ENCODE peak calls at places on chromosomes 11 and 22, in four cellular contexts. One of them, this sample, is unnamed.
A peak's percentile ranks its signal among the peaks of the same experiment; 100 is the strongest.

GRCh38 chr11:82462588-82462987 is 271.1 kb downstream of the FAM181B start:
- DNase-seq in dorsolateral prefrontal cortex: no peak
- DNase-seq in endodermal cell: no peak
- DNase-seq in DMS153: no peak
- DNase-seq in this sample: no peak

GRCh38 chr11:27234043-27234668 is 128.9 kb downstream of the CCDC34 start:
- DNase-seq in endodermal cell: no peak
- DNase-seq in dorsolateral prefrontal cortex: no peak
- DNase-seq in DMS153: peak; percentile 75
- DNase-seq in this sample: peak; percentile 13

GRCh38 chr11:19290356-19290755 is 49.6 kb upstream of the E2F8 start:
- DNase-seq in DMS153: no peak
- DNase-seq in dorsolateral prefrontal cortex: no peak
- DNase-seq in endodermal cell: no peak
- DNase-seq in this sample: no peak

GRCh38 chr11:2781413-2782274 is 81.8 kb upstream of the KCNQ1OT1 start:
- DNase-seq in dorsolateral prefrontal cortex: peak; percentile 29
- DNase-seq in DMS153: no peak
- DNase-seq in endodermal cell: peak; percentile 27
- DNase-seq in this sample: no peak

GRCh38 chr11:17224727-17225126 is 16.9 kb upstream of the PIK3C2A start:
- DNase-seq in dorsolateral prefrontal cortex: no peak
- DNase-seq in endodermal cell: no peak
- DNase-seq in DMS153: no peak
- DNase-seq in this sample: no peak

GRCh38 chr11:116162541-116163230 is 610.1 kb downstream of the BUD13 start:
- DNase-seq in dorsolateral prefrontal cortex: no peak
- DNase-seq in DMS153: peak; percentile 89
- DNase-seq in endodermal cell: peak; percentile 69
- DNase-seq in this sample: peak; percentile 40

GRCh38 chr11:17219016-17219415 is 11.2 kb upstream of the PIK3C2A start:
- DNase-seq in DMS153: no peak
- DNase-seq in endodermal cell: no peak
- DNase-seq in dorsolateral prefrontal cortex: no peak
- DNase-seq in this sample: no peak

GRCh38 chr22:20964799-20965103 is 2.3 kb upstream of the AIFM3 start:
- DNase-seq in endodermal cell: peak; percentile 46
- DNase-seq in DMS153: no peak
- DNase-seq in dorsolateral prefrontal cortex: no peak
- DNase-seq in this sample: no peak

GRCh38 chr11:122633219-122633829 is 22.2 kb upstream of the UBASH3B start:
- DNase-seq in dorsolateral prefrontal cortex: no peak
- DNase-seq in endodermal cell: peak; percentile 75
- DNase-seq in DMS153: no peak
- DNase-seq in this sample: peak; percentile 23

GRCh38 chr11:41879186-41879738 is 419.8 kb upstream of the LRRC4C start:
- DNase-seq in endodermal cell: no peak
- DNase-seq in dorsolateral prefrontal cortex: no peak
- DNase-seq in DMS153: no peak
- DNase-seq in this sample: no peak

GRCh38 chr11:9787981-9788521 is 124.2 kb downstream of the SWAP70 start:
- DNase-seq in endodermal cell: no peak
- DNase-seq in dorsolateral prefrontal cortex: no peak
- DNase-seq in DMS153: no peak
- DNase-seq in this sample: no peak

GRCh38 chr11:132352497-132352896 is 982.1 kb downstream of the NTM start:
- DNase-seq in endodermal cell: no peak
- DNase-seq in DMS153: no peak
- DNase-seq in dorsolateral prefrontal cortex: no peak
- DNase-seq in this sample: no peak

GRCh38 chr11:101441747-101442146 is 142.1 kb downstream of the TRPC6 start:
- DNase-seq in endodermal cell: no peak
- DNase-seq in dorsolateral prefrontal cortex: no peak
- DNase-seq in DMS153: peak; percentile 24
- DNase-seq in this sample: no peak

GRCh38 chr11:111735262-111736116 is 30.7 kb downstream of the PPP2R1B start:
- DNase-seq in DMS153: peak; percentile 88
- DNase-seq in endodermal cell: peak; percentile 57
- DNase-seq in dorsolateral prefrontal cortex: peak; percentile 81
- DNase-seq in this sample: peak; percentile 66

GRCh38 chr11:32034149-32034548 is 56.7 kb upstream of the RCN1 start:
- DNase-seq in DMS153: no peak
- DNase-seq in endodermal cell: no peak
- DNase-seq in dorsolateral prefrontal cortex: no peak
- DNase-seq in this sample: no peak

GRCh38 chr22:37745548-37746365 is 48.9 kb downstream of the TRIOBP start:
- DNase-seq in DMS153: peak; percentile 77
- DNase-seq in dorsolateral prefrontal cortex: peak; percentile 89
- DNase-seq in endodermal cell: peak; percentile 95
- DNase-seq in this sample: peak; percentile 88

GRCh38 chr11:69934861-69935494 is 115.8 kb upstream of the FGF3 start:
- DNase-seq in dorsolateral prefrontal cortex: peak; percentile 31
- DNase-seq in DMS153: no peak
- DNase-seq in endodermal cell: peak; percentile 88
- DNase-seq in this sample: peak; percentile 66

GRCh38 chr11:48122656-48123055 is 94.0 kb upstream of the OR4B1 start:
- DNase-seq in dorsolateral prefrontal cortex: no peak
- DNase-seq in DMS153: no peak
- DNase-seq in endodermal cell: peak; percentile 28
- DNase-seq in this sample: no peak

GRCh38 chr11:123509737-123510578 is 79.9 kb downstream of the GRAMD1B start:
- DNase-seq in endodermal cell: peak; percentile 90
- DNase-seq in dorsolateral prefrontal cortex: peak; percentile 78
- DNase-seq in DMS153: peak; percentile 69
- DNase-seq in this sample: peak; percentile 88

GRCh38 chr11:84866922-84867321 is 760.2 kb downstream of the DLG2 start:
- DNase-seq in endodermal cell: no peak
- DNase-seq in dorsolateral prefrontal cortex: no peak
- DNase-seq in DMS153: no peak
- DNase-seq in this sample: no peak

GRCh38 chr11:43941257-43941879 is 1.1 kb upstream of the C11orf96 start:
- DNase-seq in DMS153: no peak
- DNase-seq in dorsolateral prefrontal cortex: no peak
- DNase-seq in endodermal cell: no peak
- DNase-seq in this sample: no peak

GRCh38 chr11:117319214-117319840 is 3.3 kb upstream of the BACE1 start:
- DNase-seq in DMS153: no peak
- DNase-seq in dorsolateral prefrontal cortex: no peak
- DNase-seq in endodermal cell: no peak
- DNase-seq in this sample: no peak

GRCh38 chr11:86064236-86064803 is 4.6 kb downstream of the PICALM start:
- DNase-seq in endodermal cell: no peak
- DNase-seq in DMS153: no peak
- DNase-seq in dorsolateral prefrontal cortex: no peak
- DNase-seq in this sample: no peak

GRCh38 chr22:28600546-28601143 is 79.0 kb downstream of the TTC28 start:
- DNase-seq in DMS153: peak; percentile 59
- DNase-seq in dorsolateral prefrontal cortex: no peak
- DNase-seq in endodermal cell: no peak
- DNase-seq in this sample: no peak